ENCODE peak calls at places on chromosomes 11 and 22, in four cellular contexts. One of them, this sample, is unnamed.

GRCh38 chr11:79973701-79974626 is 533.1 kb upstream of the TENM4 start:
- DNase-seq in HepG2: no peak
- DNase-seq in K562: no peak
- DNase-seq in GM12878: no peak
- DNase-seq in this sample: no peak

GRCh38 chr11:62459080-62459479 is 40.2 kb downstream of the SCGB1A1 start:
- DNase-seq in HepG2: no peak
- DNase-seq in GM12878: no peak
- DNase-seq in K562: no peak
- DNase-seq in this sample: no peak

GRCh38 chr11:126104420-126104819 is 41.8 kb upstream of the CDON start:
- DNase-seq in K562: no peak
- DNase-seq in HepG2: no peak
- DNase-seq in GM12878: no peak
- DNase-seq in this sample: peak

GRCh38 chr22:39545310-39546063 is 12.9 kb upstream of the RPS19BP1 start:
- DNase-seq in K562: peak
- DNase-seq in GM12878: no peak
- DNase-seq in HepG2: no peak
- DNase-seq in this sample: peak

GRCh38 chr22:47210686-47211085 is 448.2 kb downstream of the TBC1D22A start:
- DNase-seq in HepG2: no peak
- DNase-seq in K562: no peak
- DNase-seq in GM12878: no peak
- DNase-seq in this sample: no peak

GRCh38 chr11:772429-773390 is 4.6 kb downstream of the GATD1 start:
- DNase-seq in HepG2: no peak
- DNase-seq in K562: no peak
- DNase-seq in GM12878: no peak
- DNase-seq in this sample: peak

GRCh38 chr11:102172127-102172848 is 62.0 kb downstream of the YAP1 start:
- DNase-seq in HepG2: no peak
- DNase-seq in K562: no peak
- DNase-seq in GM12878: no peak
- DNase-seq in this sample: no peak

GRCh38 chr11:2564008-2564530 is 119.3 kb downstream of the KCNQ1 start:
- DNase-seq in K562: no peak
- DNase-seq in GM12878: no peak
- DNase-seq in HepG2: no peak
- DNase-seq in this sample: no peak

GRCh38 chr11:66070604-66071325 is 693 bp downstream of the PACS1 start:
- DNase-seq in GM12878: no peak
- DNase-seq in HepG2: no peak
- DNase-seq in K562: peak
- DNase-seq in this sample: peak

GRCh38 chr11:88100161-88100560 is 75.1 kb downstream of the RAB38 start:
- DNase-seq in HepG2: no peak
- DNase-seq in GM12878: no peak
- DNase-seq in K562: no peak
- DNase-seq in this sample: no peak

GRCh38 chr11:128830836-128831780 is 36.0 kb downstream of the KCNJ1 start:
- DNase-seq in K562: peak
- DNase-seq in HepG2: peak
- DNase-seq in GM12878: peak
- DNase-seq in this sample: peak

GRCh38 chr11:130534525-130534924 is 86.1 kb downstream of the ADAMTS15 start:
- DNase-seq in K562: no peak
- DNase-seq in GM12878: no peak
- DNase-seq in HepG2: no peak
- DNase-seq in this sample: no peak

GRCh38 chr11:114416441-114416928 is 16.0 kb downstream of the RBM7 start:
- DNase-seq in HepG2: no peak
- DNase-seq in GM12878: no peak
- DNase-seq in K562: no peak
- DNase-seq in this sample: no peak

GRCh38 chr22:43263645-43264514 is 76.9 kb upstream of the TTLL12 start:
- DNase-seq in GM12878: peak
- DNase-seq in K562: peak
- DNase-seq in HepG2: peak
- DNase-seq in this sample: no peak

GRCh38 chr11:61028135-61028729 is 56.8 kb downstream of the CD6 start:
- DNase-seq in HepG2: no peak
- DNase-seq in K562: no peak
- DNase-seq in GM12878: peak
- DNase-seq in this sample: no peak

GRCh38 chr22:46537221-46537945 is at the start of gene CELSR1:
- DNase-seq in GM12878: no peak
- DNase-seq in K562: no peak
- DNase-seq in HepG2: no peak
- DNase-seq in this sample: peak

GRCh38 chr11:69104212-69104855 is 51.4 kb upstream of the SMIM38 start:
- DNase-seq in GM12878: no peak
- DNase-seq in K562: no peak
- DNase-seq in HepG2: no peak
- DNase-seq in this sample: no peak

GRCh38 chr11:120712862-120713770 is 201.6 kb downstream of the GRIK4 start:
- DNase-seq in K562: no peak
- DNase-seq in GM12878: no peak
- DNase-seq in HepG2: no peak
- DNase-seq in this sample: no peak

GRCh38 chr22:41620646-41621098 is at the start of gene DESI1:
- DNase-seq in K562: no peak
- DNase-seq in GM12878: no peak
- DNase-seq in HepG2: peak
- DNase-seq in this sample: no peak

GRCh38 chr11:197741-198235 is 4.9 kb downstream of the SCGB1C1 start:
- DNase-seq in GM12878: no peak
- DNase-seq in K562: no peak
- DNase-seq in HepG2: no peak
- DNase-seq in this sample: no peak

GRCh38 chr22:20740222-20740951 is 33.5 kb upstream of the SERPIND1 start:
- DNase-seq in K562: no peak
- DNase-seq in GM12878: no peak
- DNase-seq in HepG2: no peak
- DNase-seq in this sample: no peak

GRCh38 chr11:70587095-70587389 is 188.7 kb downstream of the CTTN start:
- DNase-seq in K562: no peak
- DNase-seq in GM12878: no peak
- DNase-seq in HepG2: peak
- DNase-seq in this sample: no peak

GRCh38 chr11:1832181-1832988 is 2.4 kb upstream of the SYT8 start:
- DNase-seq in K562: peak
- DNase-seq in GM12878: no peak
- DNase-seq in HepG2: no peak
- DNase-seq in this sample: peak

GRCh38 chr11:64372802-64373597 is 14.0 kb downstream of the RPS6KA4 start:
- DNase-seq in GM12878: no peak
- DNase-seq in HepG2: peak
- DNase-seq in K562: peak
- DNase-seq in this sample: no peak

GRCh38 chr11:94648789-94649188 is 81.6 kb downstream of the PIWIL4 start:
- DNase-seq in HepG2: no peak
- DNase-seq in GM12878: no peak
- DNase-seq in K562: no peak
- DNase-seq in this sample: no peak

GRCh38 chr11:106077609-106078517 is at the start of gene AASDHPPT:
- DNase-seq in GM12878: no peak
- DNase-seq in K562: peak
- DNase-seq in HepG2: peak
- DNase-seq in this sample: no peak

GRCh38 chr11:95266751-95267374 is 35.9 kb upstream of the SESN3 start:
- DNase-seq in GM12878: no peak
- DNase-seq in HepG2: no peak
- DNase-seq in K562: no peak
- DNase-seq in this sample: no peak

GRCh38 chr22:50576070-50576469 is 2.2 kb downstream of the CPT1B start:
- DNase-seq in HepG2: peak
- DNase-seq in GM12878: no peak
- DNase-seq in K562: peak
- DNase-seq in this sample: peak

GRCh38 chr11:72361321-72361720 is 73.0 kb downstream of the CLPB start:
- DNase-seq in K562: no peak
- DNase-seq in HepG2: no peak
- DNase-seq in GM12878: no peak
- DNase-seq in this sample: no peak

GRCh38 chr11:130897262-130898182 is 18.8 kb downstream of the SNX19 start:
- DNase-seq in HepG2: no peak
- DNase-seq in K562: no peak
- DNase-seq in GM12878: no peak
- DNase-seq in this sample: no peak

GRCh38 chr11:2525166-2525861 is 80.5 kb downstream of the KCNQ1 start:
- DNase-seq in K562: no peak
- DNase-seq in HepG2: no peak
- DNase-seq in GM12878: no peak
- DNase-seq in this sample: peak

GRCh38 chr22:46060292-46061123 is 83.5 kb upstream of the WNT7B start:
- DNase-seq in K562: no peak
- DNase-seq in HepG2: no peak
- DNase-seq in GM12878: no peak
- DNase-seq in this sample: peak

GRCh38 chr11:16154715-16155396 is 201.5 kb downstream of the SOX6 start:
- DNase-seq in K562: no peak
- DNase-seq in GM12878: no peak
- DNase-seq in HepG2: peak
- DNase-seq in this sample: no peak

GRCh38 chr11:110857885-110858555 is 145.8 kb upstream of the ARHGAP20 start:
- DNase-seq in GM12878: no peak
- DNase-seq in HepG2: no peak
- DNase-seq in K562: no peak
- DNase-seq in this sample: no peak
- TF ChIP-seq NR2C2 in GM12878: no peak
- TF ChIP-seq NR2C2 in HepG2: no peak
- TF ChIP-seq NR2C2 in K562: no peak
- TF ChIP-seq NR2C2 in this sample: no peak

DNA sequence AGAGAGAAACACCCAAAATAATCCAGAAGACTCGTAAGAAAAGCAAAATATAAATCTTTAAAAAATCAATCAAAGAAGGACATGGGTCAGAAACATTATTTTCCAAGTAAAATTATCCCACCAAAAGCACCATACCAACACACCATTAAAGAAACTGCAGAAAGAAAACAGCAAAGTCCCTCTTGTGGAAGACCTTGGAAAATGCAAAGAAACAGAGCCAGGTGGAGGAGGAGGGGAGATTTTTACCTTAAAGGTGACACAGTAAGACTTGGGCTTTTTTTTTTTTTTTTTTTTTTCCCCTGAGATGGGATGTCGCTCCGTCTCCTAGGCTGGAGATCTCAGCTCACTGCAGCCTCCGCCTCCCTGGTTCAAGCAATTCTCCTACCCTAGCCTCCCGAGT is 123.8 kb downstream of the LARGE1 start:
- DNase-seq in HepG2: no peak
- DNase-seq in K562: no peak
- DNase-seq in GM12878: no peak
- DNase-seq in this sample: no peak
- TF ChIP-seq CTCF in HepG2: no peak
- TF ChIP-seq CTCF in K562: no peak
- TF ChIP-seq CTCF in GM12878: no peak
- TF ChIP-seq CTCF in this sample: no peak

DNA sequence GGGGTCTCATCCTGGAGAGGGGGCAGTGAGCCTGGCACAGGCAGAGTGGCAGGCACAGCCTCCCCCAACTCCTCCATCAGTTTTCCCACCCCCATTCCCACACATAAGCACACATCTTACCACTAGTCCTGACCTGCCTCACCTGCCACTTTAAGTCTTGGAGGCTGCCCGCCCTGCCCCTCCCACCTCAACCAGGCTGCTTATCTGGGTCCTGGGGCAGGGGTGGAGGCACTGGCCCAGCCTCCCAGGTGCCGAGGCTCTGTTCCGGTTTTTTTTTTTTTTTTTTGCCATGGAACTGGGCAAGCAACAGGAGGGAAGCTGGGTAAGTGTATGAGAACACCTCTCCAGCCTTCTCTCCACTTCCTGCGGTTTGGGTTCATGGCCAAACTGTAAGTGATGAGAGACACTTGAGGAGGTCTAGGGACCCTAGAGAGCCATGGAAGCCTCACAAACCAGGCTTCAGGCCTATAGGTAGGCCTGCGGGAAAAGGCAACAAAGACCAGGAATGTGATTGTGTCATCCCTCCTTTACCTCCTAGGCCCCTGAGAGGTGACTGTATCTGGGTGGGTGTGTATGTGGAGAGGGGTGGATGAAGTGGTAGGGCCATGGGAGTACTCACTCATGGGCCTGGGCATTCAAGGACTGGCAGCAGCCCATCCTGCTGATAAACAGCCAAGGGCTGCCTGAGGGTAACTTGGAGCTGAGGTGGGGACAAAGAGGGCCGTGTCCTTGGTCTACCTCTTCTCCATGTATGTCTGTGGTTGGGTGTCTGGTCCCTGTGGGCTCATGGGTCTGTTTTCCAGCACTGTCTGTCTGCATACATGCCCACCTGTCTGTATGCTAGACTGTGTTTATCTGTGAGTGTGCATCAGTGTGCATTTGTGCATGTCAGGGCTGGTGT is 22.6 kb downstream of the PHLDB1 start:
- DNase-seq in GM12878: no peak
- DNase-seq in HepG2: no peak
- DNase-seq in K562: no peak
- DNase-seq in this sample: no peak
- TF ChIP-seq NR2C2 in GM12878: no peak
- TF ChIP-seq NR2C2 in HepG2: no peak
- TF ChIP-seq NR2C2 in K562: no peak
- TF ChIP-seq NR2C2 in this sample: no peak

GRCh38 chr11:134978388-134979088 is 566.5 kb upstream of the B3GAT1 start:
- DNase-seq in HepG2: no peak
- DNase-seq in K562: peak
- DNase-seq in GM12878: no peak
- DNase-seq in this sample: peak
- TF ChIP-seq CTCF in HepG2: peak
- TF ChIP-seq CTCF in K562: peak
- TF ChIP-seq CTCF in GM12878: no peak
- TF ChIP-seq CTCF in this sample: no peak